ENCODE peak calls at places on chromosomes 2 and 18, in four cellular contexts. One of them, this sample, is unnamed.
A peak's percentile ranks its signal among the peaks of the same experiment; 100 is the strongest.

GRCh38 chr2:167832840-167833239 is 414.6 kb downstream of the STK39 start:
- DNase-seq in sigmoid colon: no peak
- DNase-seq in HCT116: no peak
- DNase-seq in esophagus muscularis mucosa: no peak
- DNase-seq in this sample: no peak

GRCh38 chr2:150062416-150062815 is 425.1 kb downstream of the RND3 start:
- DNase-seq in sigmoid colon: no peak
- DNase-seq in HCT116: no peak
- DNase-seq in esophagus muscularis mucosa: no peak
- DNase-seq in this sample: no peak

GRCh38 chr2:21047161-21048009 is 3.5 kb upstream of the APOB start:
- DNase-seq in sigmoid colon: no peak
- DNase-seq in HCT116: no peak
- DNase-seq in esophagus muscularis mucosa: no peak
- DNase-seq in this sample: no peak

GRCh38 chr2:235026137-235026536 is 74.3 kb downstream of the SH3BP4 start:
- DNase-seq in sigmoid colon: peak; percentile 62
- DNase-seq in HCT116: peak; percentile 71
- DNase-seq in esophagus muscularis mucosa: no peak
- DNase-seq in this sample: no peak

GRCh38 chr2:54492335-54492734 is 36.2 kb downstream of the SPTBN1 start:
- DNase-seq in sigmoid colon: no peak
- DNase-seq in HCT116: no peak
- DNase-seq in esophagus muscularis mucosa: no peak
- DNase-seq in this sample: no peak

GRCh38 chr2:174683392-174683759 is 80.9 kb downstream of the CHRNA1 start:
- DNase-seq in sigmoid colon: no peak
- DNase-seq in HCT116: no peak
- DNase-seq in esophagus muscularis mucosa: no peak
- DNase-seq in this sample: no peak

GRCh38 chr18:56982756-56983155 is 164.1 kb upstream of the BOD1L2 start:
- DNase-seq in sigmoid colon: no peak
- DNase-seq in HCT116: no peak
- DNase-seq in esophagus muscularis mucosa: no peak
- DNase-seq in this sample: no peak

GRCh38 chr2:160490760-160491367 is 2.7 kb downstream of the RBMS1 start:
- DNase-seq in sigmoid colon: no peak
- DNase-seq in HCT116: no peak
- DNase-seq in esophagus muscularis mucosa: no peak
- DNase-seq in this sample: no peak

GRCh38 chr2:54470241-54470938 is 14.3 kb downstream of the SPTBN1 start:
- DNase-seq in sigmoid colon: no peak
- DNase-seq in HCT116: no peak
- DNase-seq in esophagus muscularis mucosa: no peak
- DNase-seq in this sample: no peak

GRCh38 chr2:53819627-53820026 is 32.8 kb downstream of the ERLEC1 start:
- DNase-seq in sigmoid colon: no peak
- DNase-seq in HCT116: no peak
- DNase-seq in esophagus muscularis mucosa: no peak
- DNase-seq in this sample: no peak

GRCh38 chr2:208945719-208946280 is 478.0 kb upstream of the MAP2 start:
- DNase-seq in sigmoid colon: no peak
- DNase-seq in HCT116: no peak
- DNase-seq in esophagus muscularis mucosa: no peak
- DNase-seq in this sample: no peak

GRCh38 chr18:40046596-40046995 is 1908.4 kb upstream of the PIK3C3 start:
- DNase-seq in sigmoid colon: no peak
- DNase-seq in HCT116: no peak
- DNase-seq in esophagus muscularis mucosa: no peak
- DNase-seq in this sample: no peak

GRCh38 chr2:134271758-134272157 is 17.9 kb downstream of the MGAT5 start:
- DNase-seq in sigmoid colon: no peak
- DNase-seq in HCT116: no peak
- DNase-seq in esophagus muscularis mucosa: no peak
- DNase-seq in this sample: no peak

GRCh38 chr2:196176142-196176738 is 4.9 kb upstream of the STK17B start:
- DNase-seq in sigmoid colon: no peak
- DNase-seq in HCT116: no peak
- DNase-seq in esophagus muscularis mucosa: no peak
- DNase-seq in this sample: no peak

GRCh38 chr2:20037660-20038059 is 13.8 kb downstream of the LAPTM4A start:
- DNase-seq in sigmoid colon: no peak
- DNase-seq in HCT116: no peak
- DNase-seq in esophagus muscularis mucosa: no peak
- DNase-seq in this sample: no peak

GRCh38 chr2:238467062-238467461 is 40.3 kb downstream of the ASB1 start:
- DNase-seq in sigmoid colon: no peak
- DNase-seq in HCT116: no peak
- DNase-seq in esophagus muscularis mucosa: peak; percentile 57
- DNase-seq in this sample: no peak

GRCh38 chr2:80256396-80257167 is 48.0 kb downstream of the LRRTM1 start:
- DNase-seq in sigmoid colon: no peak
- DNase-seq in HCT116: no peak
- DNase-seq in esophagus muscularis mucosa: no peak
- DNase-seq in this sample: no peak

GRCh38 chr2:160270571-160271113 is 70.6 kb upstream of the ITGB6 start:
- DNase-seq in sigmoid colon: peak; percentile 70
- DNase-seq in HCT116: no peak
- DNase-seq in esophagus muscularis mucosa: no peak
- DNase-seq in this sample: no peak

GRCh38 chr18:45590060-45590537 is 25.2 kb upstream of the SLC14A2 start:
- DNase-seq in sigmoid colon: no peak
- DNase-seq in HCT116: no peak
- DNase-seq in esophagus muscularis mucosa: no peak
- DNase-seq in this sample: no peak

GRCh38 chr2:84532291-84532690 is 16.0 kb downstream of the DNAH6 start:
- DNase-seq in sigmoid colon: no peak
- DNase-seq in HCT116: no peak
- DNase-seq in esophagus muscularis mucosa: no peak
- DNase-seq in this sample: no peak

GRCh38 chr2:199870581-199870980 is 19.6 kb upstream of the FTCDNL1 start:
- DNase-seq in sigmoid colon: no peak
- DNase-seq in HCT116: no peak
- DNase-seq in esophagus muscularis mucosa: no peak
- DNase-seq in this sample: no peak

GRCh38 chr18:574456-575228 is 5.5 kb upstream of the CETN1 start:
- DNase-seq in sigmoid colon: no peak
- DNase-seq in HCT116: no peak
- DNase-seq in esophagus muscularis mucosa: no peak
- DNase-seq in this sample: no peak

GRCh38 chr2:177355874-177356273 is 36.7 kb upstream of the AGPS start:
- DNase-seq in sigmoid colon: no peak
- DNase-seq in HCT116: no peak
- DNase-seq in esophagus muscularis mucosa: no peak
- DNase-seq in this sample: no peak

GRCh38 chr2:107810734-107811133 is 16.0 kb upstream of the RGPD4 start:
- DNase-seq in sigmoid colon: no peak
- DNase-seq in HCT116: no peak
- DNase-seq in esophagus muscularis mucosa: no peak
- DNase-seq in this sample: no peak

GRCh38 chr2:145543856-145544255 is 1023.9 kb upstream of the ZEB2 start:
- DNase-seq in sigmoid colon: no peak
- DNase-seq in HCT116: no peak
- DNase-seq in esophagus muscularis mucosa: no peak
- DNase-seq in this sample: no peak

GRCh38 chr2:172092716-172093415 is 7.6 kb downstream of the DLX1 start:
- DNase-seq in sigmoid colon: no peak
- DNase-seq in HCT116: no peak
- DNase-seq in esophagus muscularis mucosa: no peak
- DNase-seq in this sample: no peak

GRCh38 chr18:79533146-79533545 is 137.4 kb downstream of the NFATC1 start:
- DNase-seq in sigmoid colon: peak; percentile 57
- DNase-seq in HCT116: no peak
- DNase-seq in esophagus muscularis mucosa: no peak
- DNase-seq in this sample: no peak

GRCh38 chr2:151251012-151251411 is 10.7 kb downstream of the RBM43 start:
- DNase-seq in sigmoid colon: no peak
- DNase-seq in HCT116: no peak
- DNase-seq in esophagus muscularis mucosa: no peak
- DNase-seq in this sample: no peak

GRCh38 chr2:106165556-106165955 is 28.5 kb downstream of the UXS1 start:
- DNase-seq in sigmoid colon: no peak
- DNase-seq in HCT116: no peak
- DNase-seq in esophagus muscularis mucosa: no peak
- DNase-seq in this sample: no peak

GRCh38 chr18:21955757-21956652 is 213.4 kb upstream of the GATA6 start:
- DNase-seq in sigmoid colon: peak; percentile 79
- DNase-seq in HCT116: peak; percentile 42
- DNase-seq in esophagus muscularis mucosa: no peak
- DNase-seq in this sample: no peak

GRCh38 chr2:235727186-235727585 is 233.3 kb downstream of the AGAP1 start:
- DNase-seq in sigmoid colon: no peak
- DNase-seq in HCT116: no peak
- DNase-seq in esophagus muscularis mucosa: no peak
- DNase-seq in this sample: no peak

GRCh38 chr2:172845008-172845670 is 109.5 kb downstream of the RAPGEF4 start:
- DNase-seq in sigmoid colon: no peak
- DNase-seq in HCT116: no peak
- DNase-seq in esophagus muscularis mucosa: no peak
- DNase-seq in this sample: no peak

GRCh38 chr2:113407446-113408099 is 29.9 kb upstream of the ZNG1B start:
- DNase-seq in sigmoid colon: no peak
- DNase-seq in HCT116: peak; percentile 31
- DNase-seq in esophagus muscularis mucosa: no peak
- DNase-seq in this sample: no peak

GRCh38 chr18:80006726-80007125 is 18.4 kb upstream of the TXNL4A start:
- DNase-seq in sigmoid colon: no peak
- DNase-seq in HCT116: no peak
- DNase-seq in esophagus muscularis mucosa: no peak
- DNase-seq in this sample: no peak

GRCh38 chr18:61531182-61531581 is 198.0 kb downstream of the CDH20 start:
- DNase-seq in sigmoid colon: no peak
- DNase-seq in HCT116: no peak
- DNase-seq in esophagus muscularis mucosa: no peak
- DNase-seq in this sample: no peak

GRCh38 chr2:28395334-28396061 is 2.8 kb downstream of the FOSL2 start:
- DNase-seq in sigmoid colon: peak; percentile 91
- DNase-seq in HCT116: no peak
- DNase-seq in esophagus muscularis mucosa: no peak
- DNase-seq in this sample: no peak

GRCh38 chr2:28394997-28395333 is 2.3 kb downstream of the FOSL2 start:
- DNase-seq in sigmoid colon: no peak
- DNase-seq in HCT116: no peak
- DNase-seq in esophagus muscularis mucosa: no peak
- DNase-seq in this sample: no peak

GRCh38 chr2:28393115-28393836 is 618 bp downstream of the FOSL2 start:
- DNase-seq in sigmoid colon: peak; percentile 84
- DNase-seq in HCT116: no peak
- DNase-seq in esophagus muscularis mucosa: no peak
- DNase-seq in this sample: no peak

GRCh38 chr2:28392297-28393114 is at the start of gene FOSL2:
- DNase-seq in sigmoid colon: peak; percentile 99
- DNase-seq in HCT116: peak; percentile 99
- DNase-seq in esophagus muscularis mucosa: peak; percentile 100
- DNase-seq in this sample: no peak

DNA sequence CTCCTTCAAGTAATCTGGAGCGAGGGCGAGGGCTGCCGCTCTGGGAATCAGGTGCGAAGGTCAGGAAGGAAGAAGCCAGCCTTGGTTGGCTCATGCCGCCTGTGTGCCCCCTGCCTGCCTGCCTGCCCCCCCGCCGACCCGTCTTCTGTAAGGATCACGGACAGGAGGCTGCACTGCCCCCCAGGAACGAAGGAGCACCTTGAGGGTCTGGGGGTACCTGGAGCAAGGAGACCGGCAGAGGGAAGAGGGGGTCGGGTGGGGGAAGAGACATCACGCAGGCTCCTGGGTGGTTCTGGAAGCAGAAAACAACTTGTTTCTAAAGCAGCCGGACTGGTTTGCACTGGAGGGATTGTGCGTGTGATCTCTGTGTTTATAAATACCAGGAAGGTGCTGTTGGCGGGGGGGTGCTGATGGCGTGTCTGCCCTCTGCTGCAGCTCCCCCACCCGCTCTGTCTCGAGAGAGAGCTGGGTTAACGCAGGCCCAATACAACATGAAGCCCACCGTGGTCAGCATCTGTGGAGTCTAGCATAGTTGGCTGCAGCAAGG is 1.7 kb downstream of the FOSL2 start:
- DNase-seq in sigmoid colon: peak; percentile 91
- DNase-seq in HCT116: no peak
- DNase-seq in esophagus muscularis mucosa: no peak
- DNase-seq in this sample: no peak
- TF ChIP-seq POLR2A in sigmoid colon: peak; percentile 42
- TF ChIP-seq POLR2A in HCT116: no peak
- TF ChIP-seq POLR2A in esophagus muscularis mucosa: no peak
- TF ChIP-seq POLR2A in this sample: peak; percentile 41

DNA sequence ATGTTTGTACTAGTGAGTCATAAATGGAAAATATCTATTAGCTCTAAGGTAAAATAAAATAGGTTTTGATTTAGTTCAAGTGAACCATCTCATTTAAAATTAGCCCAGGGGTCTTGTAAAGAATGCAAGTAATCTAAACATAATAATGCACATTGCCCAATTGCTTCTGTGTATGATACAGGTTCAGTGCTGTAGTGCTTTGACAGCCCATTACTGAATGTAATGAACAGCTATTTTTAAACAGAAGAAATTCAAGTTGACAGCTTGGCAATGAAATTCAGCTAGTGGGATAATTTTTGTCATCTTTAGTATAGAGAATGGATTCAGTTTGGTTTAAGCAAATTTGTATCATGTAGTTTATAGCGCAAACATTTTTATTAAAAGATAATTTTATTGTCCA is 91.5 kb downstream of the CAMKMT start:
- DNase-seq in sigmoid colon: no peak
- DNase-seq in HCT116: no peak
- DNase-seq in esophagus muscularis mucosa: no peak
- DNase-seq in this sample: no peak
- TF ChIP-seq POLR2AphosphoS5 in sigmoid colon: no peak
- TF ChIP-seq POLR2AphosphoS5 in HCT116: no peak
- TF ChIP-seq POLR2AphosphoS5 in esophagus muscularis mucosa: no peak
- TF ChIP-seq POLR2AphosphoS5 in this sample: no peak

GRCh38 chr2:37634914-37635358 is 36.5 kb downstream of the CDC42EP3 start:
- DNase-seq in sigmoid colon: no peak
- DNase-seq in HCT116: no peak
- DNase-seq in esophagus muscularis mucosa: no peak
- DNase-seq in this sample: no peak
- TF ChIP-seq POLR2A in sigmoid colon: no peak
- TF ChIP-seq POLR2A in HCT116: no peak
- TF ChIP-seq POLR2A in esophagus muscularis mucosa: no peak
- TF ChIP-seq POLR2A in this sample: no peak

DNA sequence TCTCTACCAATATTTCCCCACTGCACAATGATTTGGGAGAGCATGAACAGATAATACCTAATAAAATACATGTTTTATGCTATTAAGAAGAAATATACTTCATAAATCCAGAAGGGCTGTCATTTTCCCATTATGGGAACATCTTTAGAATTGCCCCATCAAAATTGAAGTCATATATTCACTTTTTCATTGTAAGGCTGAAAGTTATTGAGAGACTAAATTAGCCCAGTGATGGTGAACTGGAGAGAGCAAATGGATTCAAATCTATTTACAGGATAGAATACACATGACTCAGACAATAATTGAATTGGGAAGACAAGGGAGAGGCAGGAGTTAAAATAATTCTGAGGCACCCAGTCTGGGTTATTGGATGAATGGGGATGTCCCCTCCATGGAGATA is 79.7 kb upstream of the TTC39C start:
- DNase-seq in sigmoid colon: no peak
- DNase-seq in HCT116: no peak
- DNase-seq in esophagus muscularis mucosa: no peak
- DNase-seq in this sample: no peak
- TF ChIP-seq POLR2AphosphoS5 in sigmoid colon: no peak
- TF ChIP-seq POLR2AphosphoS5 in HCT116: no peak
- TF ChIP-seq POLR2AphosphoS5 in esophagus muscularis mucosa: no peak
- TF ChIP-seq POLR2AphosphoS5 in this sample: no peak

GRCh38 chr2:207819839-207820784 is 50.4 kb upstream of the FZD5 start:
- DNase-seq in sigmoid colon: no peak
- DNase-seq in HCT116: no peak
- DNase-seq in esophagus muscularis mucosa: no peak
- DNase-seq in this sample: no peak
- TF ChIP-seq POLR2A in sigmoid colon: peak; percentile 17
- TF ChIP-seq POLR2A in HCT116: no peak
- TF ChIP-seq POLR2A in esophagus muscularis mucosa: no peak
- TF ChIP-seq POLR2A in this sample: no peak

This sample was measured in vagina.